ENCODE peak calls at places on chromosome 18, in six cellular contexts. One of them, this sample, is unnamed.

GRCh38 chr18:24482826-24483225 is 22.4 kb downstream of the HRH4 start:
- DNase-seq in HepG2: no peak
- DNase-seq in HCT116: no peak
- DNase-seq in GM12878: no peak
- DNase-seq in SK-N-SH: no peak
- DNase-seq in K562: no peak
- DNase-seq in this sample: no peak

GRCh38 chr18:845152-845819 is 33.2 kb upstream of the YES1 start:
- DNase-seq in GM12878: no peak
- DNase-seq in HepG2: peak
- DNase-seq in HCT116: peak
- DNase-seq in SK-N-SH: no peak
- DNase-seq in K562: no peak
- DNase-seq in this sample: peak

GRCh38 chr18:22637787-22638186 is 220.1 kb upstream of the CTAGE1 start:
- DNase-seq in GM12878: no peak
- DNase-seq in HCT116: peak
- DNase-seq in K562: no peak
- DNase-seq in HepG2: peak
- DNase-seq in SK-N-SH: no peak
- DNase-seq in this sample: no peak

GRCh38 chr18:31203086-31203793 is 40.6 kb upstream of the DSC1 start:
- DNase-seq in K562: no peak
- DNase-seq in HCT116: no peak
- DNase-seq in GM12878: no peak
- DNase-seq in HepG2: peak
- DNase-seq in SK-N-SH: no peak
- DNase-seq in this sample: no peak

GRCh38 chr18:43642647-43643046 is 365.4 kb upstream of the SYT4 start:
- DNase-seq in K562: no peak
- DNase-seq in SK-N-SH: no peak
- DNase-seq in HepG2: no peak
- DNase-seq in HCT116: no peak
- DNase-seq in GM12878: no peak
- DNase-seq in this sample: no peak

GRCh38 chr18:13216732-13217465 is 1.7 kb upstream of the LDLRAD4 start:
- DNase-seq in GM12878: no peak
- DNase-seq in HCT116: no peak
- DNase-seq in SK-N-SH: peak
- DNase-seq in HepG2: no peak
- DNase-seq in K562: peak
- DNase-seq in this sample: peak

GRCh38 chr18:39296293-39296888 is 1730.8 kb upstream of the CELF4 start:
- DNase-seq in GM12878: no peak
- DNase-seq in HepG2: no peak
- DNase-seq in HCT116: no peak
- DNase-seq in K562: no peak
- DNase-seq in SK-N-SH: no peak
- DNase-seq in this sample: no peak

GRCh38 chr18:48391863-48392262 is 17.3 kb downstream of the ZBTB7C start:
- DNase-seq in GM12878: no peak
- DNase-seq in HCT116: no peak
- DNase-seq in SK-N-SH: no peak
- DNase-seq in K562: no peak
- DNase-seq in HepG2: no peak
- DNase-seq in this sample: no peak

GRCh38 chr18:35971661-35972196 is 750 bp upstream of the RMP24 start:
- DNase-seq in HepG2: peak
- DNase-seq in SK-N-SH: no peak
- DNase-seq in K562: no peak
- DNase-seq in HCT116: no peak
- DNase-seq in GM12878: no peak
- DNase-seq in this sample: no peak

GRCh38 chr18:74373428-74373827 is 57.8 kb downstream of the C18orf63 start:
- DNase-seq in HepG2: no peak
- DNase-seq in HCT116: no peak
- DNase-seq in GM12878: no peak
- DNase-seq in K562: no peak
- DNase-seq in SK-N-SH: no peak
- DNase-seq in this sample: no peak

GRCh38 chr18:74368901-74369705 is 53.5 kb downstream of the C18orf63 start:
- DNase-seq in HCT116: no peak
- DNase-seq in GM12878: no peak
- DNase-seq in SK-N-SH: no peak
- DNase-seq in HepG2: peak
- DNase-seq in K562: no peak
- DNase-seq in this sample: no peak

GRCh38 chr18:74367905-74368304 is 52.3 kb downstream of the C18orf63 start:
- DNase-seq in SK-N-SH: no peak
- DNase-seq in GM12878: no peak
- DNase-seq in HCT116: no peak
- DNase-seq in HepG2: no peak
- DNase-seq in K562: no peak
- DNase-seq in this sample: no peak

GRCh38 chr18:74375999-74376398 is 60.4 kb downstream of the C18orf63 start:
- DNase-seq in SK-N-SH: no peak
- DNase-seq in GM12878: no peak
- DNase-seq in K562: no peak
- DNase-seq in HepG2: no peak
- DNase-seq in HCT116: no peak
- DNase-seq in this sample: no peak

GRCh38 chr18:74370163-74370562 is 54.5 kb downstream of the C18orf63 start:
- DNase-seq in HepG2: no peak
- DNase-seq in SK-N-SH: no peak
- DNase-seq in GM12878: no peak
- DNase-seq in K562: no peak
- DNase-seq in HCT116: no peak
- DNase-seq in this sample: no peak
- TF ChIP-seq JUND in HepG2: no peak
- TF ChIP-seq JUND in SK-N-SH: no peak
- TF ChIP-seq JUND in GM12878: no peak
- TF ChIP-seq JUND in K562: no peak
- TF ChIP-seq JUND in HCT116: no peak
- TF ChIP-seq JUND in this sample: no peak

GRCh38 chr18:28062446-28062845 is 114.5 kb downstream of the CDH2 start:
- DNase-seq in HCT116: no peak
- DNase-seq in GM12878: no peak
- DNase-seq in SK-N-SH: no peak
- DNase-seq in K562: no peak
- DNase-seq in HepG2: no peak
- DNase-seq in this sample: no peak
- TF ChIP-seq JUND in HCT116: no peak
- TF ChIP-seq JUND in GM12878: no peak
- TF ChIP-seq JUND in SK-N-SH: no peak
- TF ChIP-seq JUND in K562: no peak
- TF ChIP-seq JUND in HepG2: no peak
- TF ChIP-seq JUND in this sample: no peak

GRCh38 chr18:8730080-8730827 is 24.9 kb downstream of the MTCL1 start:
- DNase-seq in K562: peak
- DNase-seq in HCT116: peak
- DNase-seq in SK-N-SH: peak
- DNase-seq in GM12878: no peak
- DNase-seq in HepG2: peak
- DNase-seq in this sample: no peak
- TF ChIP-seq JUND in K562: peak
- TF ChIP-seq JUND in HCT116: peak
- TF ChIP-seq JUND in SK-N-SH: peak
- TF ChIP-seq JUND in GM12878: no peak
- TF ChIP-seq JUND in HepG2: peak
- TF ChIP-seq JUND in this sample: no peak

GRCh38 chr18:52345428-52345827 is 5.4 kb downstream of the DCC start:
- DNase-seq in K562: no peak
- DNase-seq in HepG2: no peak
- DNase-seq in GM12878: no peak
- DNase-seq in SK-N-SH: no peak
- DNase-seq in HCT116: no peak
- DNase-seq in this sample: no peak

GRCh38 chr18:52341617-52342381 is 1.8 kb downstream of the DCC start:
- DNase-seq in HCT116: no peak
- DNase-seq in SK-N-SH: peak
- DNase-seq in GM12878: no peak
- DNase-seq in HepG2: no peak
- DNase-seq in K562: no peak
- DNase-seq in this sample: no peak

GRCh38 chr18:52343731-52344340 is 3.8 kb downstream of the DCC start:
- DNase-seq in GM12878: no peak
- DNase-seq in K562: no peak
- DNase-seq in HepG2: no peak
- DNase-seq in HCT116: no peak
- DNase-seq in SK-N-SH: peak
- DNase-seq in this sample: no peak

GRCh38 chr18:52340466-52341378 is 725 bp downstream of the DCC start:
- DNase-seq in SK-N-SH: no peak
- DNase-seq in K562: no peak
- DNase-seq in GM12878: no peak
- DNase-seq in HepG2: no peak
- DNase-seq in HCT116: no peak
- DNase-seq in this sample: no peak

GRCh38 chr18:52343138-52343537 is 3.1 kb downstream of the DCC start:
- DNase-seq in K562: no peak
- DNase-seq in SK-N-SH: peak
- DNase-seq in HCT116: no peak
- DNase-seq in HepG2: no peak
- DNase-seq in GM12878: no peak
- DNase-seq in this sample: no peak
- TF ChIP-seq JUND in K562: no peak
- TF ChIP-seq JUND in SK-N-SH: no peak
- TF ChIP-seq JUND in HCT116: no peak
- TF ChIP-seq JUND in HepG2: no peak
- TF ChIP-seq JUND in GM12878: no peak
- TF ChIP-seq JUND in this sample: no peak

GRCh38 chr18:50830544-50830943 is 10.7 kb upstream of the MRO start:
- DNase-seq in GM12878: no peak
- DNase-seq in K562: no peak
- DNase-seq in SK-N-SH: no peak
- DNase-seq in HCT116: no peak
- DNase-seq in HepG2: no peak
- DNase-seq in this sample: no peak

GRCh38 chr18:50829644-50830043 is 9.8 kb upstream of the MRO start:
- DNase-seq in HCT116: no peak
- DNase-seq in SK-N-SH: no peak
- DNase-seq in HepG2: no peak
- DNase-seq in K562: no peak
- DNase-seq in GM12878: no peak
- DNase-seq in this sample: no peak

GRCh38 chr18:50820901-50821520 is 1.2 kb upstream of the MRO start:
- DNase-seq in SK-N-SH: no peak
- DNase-seq in K562: no peak
- DNase-seq in GM12878: no peak
- DNase-seq in HCT116: no peak
- DNase-seq in HepG2: no peak
- DNase-seq in this sample: no peak

DNA sequence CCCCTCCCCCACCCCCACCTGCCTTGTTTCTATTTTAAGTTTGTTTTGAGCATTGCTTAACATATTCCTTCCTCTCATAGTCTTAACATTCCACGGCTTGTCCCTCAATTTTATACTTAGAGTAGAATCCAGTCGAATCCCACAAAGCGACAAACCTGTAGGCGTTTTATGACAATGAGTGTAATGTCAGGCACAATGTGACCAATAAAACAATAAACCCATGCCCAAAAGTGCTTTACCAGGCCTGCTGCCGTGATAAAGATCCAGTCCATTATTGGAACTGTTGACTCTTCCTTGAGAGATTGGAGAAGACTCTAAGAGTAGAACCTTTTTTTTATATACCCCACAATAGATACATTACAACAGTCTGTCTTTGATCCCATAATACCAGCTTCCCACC is 6.2 kb upstream of the MRO start:
- DNase-seq in K562: no peak
- DNase-seq in GM12878: no peak
- DNase-seq in SK-N-SH: no peak
- DNase-seq in HepG2: no peak
- DNase-seq in HCT116: no peak
- DNase-seq in this sample: no peak
- TF ChIP-seq JUND in K562: no peak
- TF ChIP-seq JUND in GM12878: no peak
- TF ChIP-seq JUND in SK-N-SH: no peak
- TF ChIP-seq JUND in HepG2: no peak
- TF ChIP-seq JUND in HCT116: no peak
- TF ChIP-seq JUND in this sample: no peak

GRCh38 chr18:75208055-75208835 is 694 bp downstream of the PTGR3 start:
- DNase-seq in SK-N-SH: peak
- DNase-seq in HepG2: peak
- DNase-seq in HCT116: no peak
- DNase-seq in K562: peak
- DNase-seq in GM12878: no peak
- DNase-seq in this sample: peak

GRCh38 chr18:75205760-75206109 is 3.2 kb downstream of the PTGR3 start:
- DNase-seq in HCT116: no peak
- DNase-seq in GM12878: no peak
- DNase-seq in HepG2: no peak
- DNase-seq in K562: peak
- DNase-seq in SK-N-SH: no peak
- DNase-seq in this sample: no peak

GRCh38 chr18:75206637-75207297 is 2.2 kb downstream of the PTGR3 start:
- DNase-seq in K562: no peak
- DNase-seq in HepG2: no peak
- DNase-seq in HCT116: no peak
- DNase-seq in SK-N-SH: no peak
- DNase-seq in GM12878: no peak
- DNase-seq in this sample: no peak

GRCh38 chr18:75208836-75209128 is 157 bp downstream of the PTGR3 start:
- DNase-seq in HepG2: no peak
- DNase-seq in HCT116: no peak
- DNase-seq in SK-N-SH: no peak
- DNase-seq in K562: no peak
- DNase-seq in GM12878: no peak
- DNase-seq in this sample: no peak

DNA sequence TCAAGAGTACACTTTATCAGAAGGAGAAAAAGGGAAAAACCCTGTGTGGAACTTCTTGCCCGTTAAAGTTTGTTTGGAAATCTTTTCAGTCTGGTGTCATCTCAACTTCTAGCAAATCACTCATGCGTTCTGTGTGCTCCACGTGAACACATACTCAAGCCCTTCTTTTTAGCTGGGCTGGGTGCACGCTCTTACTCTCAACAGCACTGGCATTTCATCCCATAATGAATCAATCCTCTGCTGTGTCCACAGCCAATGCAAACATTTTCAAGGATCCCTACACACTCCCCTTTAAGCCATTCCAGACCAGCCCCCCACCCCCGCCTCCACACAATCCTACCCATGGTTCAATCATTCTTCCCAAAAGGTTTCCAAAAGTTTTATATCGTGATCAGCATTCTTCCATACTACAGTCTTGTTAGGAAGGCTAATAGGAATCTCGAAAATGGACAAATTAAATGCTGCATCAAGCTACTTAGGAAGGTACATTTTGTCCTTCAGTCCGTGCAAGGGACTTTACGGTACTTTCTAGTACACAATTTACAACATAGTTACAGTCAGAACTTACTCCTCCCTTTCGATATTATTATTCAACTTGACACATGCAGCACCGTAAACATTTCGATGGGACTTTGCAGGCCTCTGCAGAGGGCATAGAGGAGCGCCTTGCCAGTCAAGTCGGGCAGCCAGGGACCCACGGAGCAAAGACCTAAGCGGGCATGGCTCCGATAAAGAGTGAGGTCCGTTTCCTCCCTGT is 1.5 kb downstream of the PTGR3 start:
- DNase-seq in K562: no peak
- DNase-seq in HepG2: peak
- DNase-seq in HCT116: no peak
- DNase-seq in SK-N-SH: no peak
- DNase-seq in GM12878: no peak
- DNase-seq in this sample: peak
- TF ChIP-seq JUND in K562: no peak
- TF ChIP-seq JUND in HepG2: no peak
- TF ChIP-seq JUND in HCT116: no peak
- TF ChIP-seq JUND in SK-N-SH: no peak
- TF ChIP-seq JUND in GM12878: no peak
- TF ChIP-seq JUND in this sample: no peak